ENCODE peak calls at places on chromosomes 13 and 19, in four cellular contexts. K is transverse colon, C is stomach, N is HCT116. X is an unnamed sample.

GRCh38 chr19:16970821-16971220 is 55.8 kb downstream of the CPAMD8 start:
- DNase-seq in K (no peak), C (no peak), N (no peak), X (no peak)

GRCh38 chr19:16394681-16395375 is 70.2 kb downstream of the KLF2 start:
- DNase-seq in K (no peak), C (no peak), N (no peak), X (no peak)

GRCh38 chr19:50639121-50640112 is at the start of gene SYT3:
- DNase-seq in K (peak), C (peak), N (no peak), X (peak)

GRCh38 chr13:107545946-107546502 is 669.3 kb downstream of the LIG4 start:
- DNase-seq in K (no peak), C (no peak), N (no peak), X (no peak)

GRCh38 chr19:20423381-20424207 is 142.0 kb downstream of the ZNF737 start:
- DNase-seq in K (peak), C (peak), N (no peak), X (peak)

GRCh38 chr13:25420161-25420560 is 48.4 kb downstream of the ATP8A2 start:
- DNase-seq in K (no peak), C (no peak), N (no peak), X (no peak)

GRCh38 chr13:33728271-33729037 is 89.5 kb upstream of the RFC3 start:
- DNase-seq in K (peak), C (no peak), N (no peak), X (no peak)

GRCh38 chr13:67155898-67156717 is 74.0 kb downstream of the PCDH9 start:
- DNase-seq in K (no peak), C (no peak), N (no peak), X (no peak)

GRCh38 chr19:58558066-58558622 is at the start of gene UBE2M:
- DNase-seq in K (peak), C (peak), N (no peak), X (peak)

GRCh38 chr13:43127827-43128226 is 104.4 kb downstream of the DNAJC15 start:
- DNase-seq in K (no peak), C (no peak), N (no peak), X (no peak)

GRCh38 chr19:10430505-10431253 is 10.3 kb downstream of the PDE4A start:
- DNase-seq in K (peak), C (peak), N (no peak), X (peak)

GRCh38 chr19:51830263-51830662 is 35.3 kb downstream of the FPR3 start:
- DNase-seq in K (no peak), C (no peak), N (no peak), X (no peak)
- TF ChIP-seq CTCF in K (no peak), C (no peak), N (no peak), X (no peak)

GRCh38 chr13:35354305-35354704 is 122.2 kb downstream of the MAB21L1 start:
- DNase-seq in K (no peak), C (no peak), N (no peak), X (no peak)

GRCh38 chr13:35354882-35355281 is 121.6 kb downstream of the MAB21L1 start:
- DNase-seq in K (no peak), C (no peak), N (no peak), X (no peak)

DNA sequence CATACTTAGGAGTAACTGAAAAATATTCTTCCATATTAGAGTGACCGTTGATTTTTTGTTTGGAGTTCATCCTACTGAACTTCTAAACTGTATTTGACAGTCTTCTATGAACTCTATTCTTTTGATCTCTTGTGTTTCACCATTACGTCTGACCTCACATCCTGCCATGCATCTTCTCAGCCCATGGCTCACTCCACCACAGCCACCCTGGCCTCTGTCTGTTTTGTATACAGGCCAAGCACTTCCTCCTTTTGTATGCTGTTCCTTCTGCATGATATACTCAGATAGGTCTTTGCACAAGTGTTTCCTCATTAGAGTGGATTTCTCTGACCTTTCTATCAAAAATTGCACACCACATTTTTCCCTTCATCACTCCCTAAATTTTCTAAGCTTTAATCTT is 119.9 kb downstream of the MAB21L1 start:
- DNase-seq in K (no peak), C (no peak), N (no peak), X (no peak)
- TF ChIP-seq POLR2AphosphoS5 in K (no peak), C (no peak), N (no peak), X (no peak)

GRCh38 chr19:55257461-55258411 is 1.1 kb downstream of the PPP6R1 start:
- DNase-seq in K (no peak), C (no peak), N (no peak), X (no peak)

GRCh38 chr19:55256562-55257460 is 2.0 kb downstream of the PPP6R1 start:
- DNase-seq in K (no peak), C (no peak), N (no peak), X (no peak)

GRCh38 chr19:55253842-55254624 is 4.8 kb downstream of the PPP6R1 start:
- DNase-seq in K (peak), C (peak), N (no peak), X (no peak)

GRCh38 chr19:55254625-55254977 is 4.2 kb downstream of the PPP6R1 start:
- DNase-seq in K (no peak), C (no peak), N (no peak), X (no peak)

GRCh38 chr19:55255618-55256423 is 3.0 kb downstream of the PPP6R1 start:
- DNase-seq in K (peak), C (peak), N (no peak), X (no peak)
- H3K4me3 ChIP-seq in K (no peak), C (peak), N (no peak), X (no peak)

GRCh38 chr13:47794963-47795362 is 206.1 kb downstream of the SUCLA2 start:
- DNase-seq in K (no peak), C (no peak), N (peak), X (no peak)

GRCh38 chr13:47798194-47798593 is 202.9 kb downstream of the SUCLA2 start:
- DNase-seq in K (no peak), C (no peak), N (no peak), X (no peak)

GRCh38 chr13:47800593-47800992 is 200.5 kb downstream of the SUCLA2 start:
- DNase-seq in K (no peak), C (no peak), N (no peak), X (no peak)

GRCh38 chr13:47798906-47799305 is 202.2 kb downstream of the SUCLA2 start:
- DNase-seq in K (no peak), C (no peak), N (no peak), X (no peak)

GRCh38 chr13:47796816-47797215 is 204.3 kb downstream of the SUCLA2 start:
- DNase-seq in K (no peak), C (no peak), N (no peak), X (no peak)
- TF ChIP-seq CTCF in K (no peak), C (no peak), N (no peak), X (no peak)

GRCh38 chr19:46407891-46408426 is 5.4 kb downstream of the CCDC8 start:
- DNase-seq in K (no peak), C (no peak), N (no peak), X (no peak)
- TF ChIP-seq POLR2AphosphoS5 in K (no peak), C (no peak), N (no peak), X (no peak)

GRCh38 chr13:110309661-110310524 is 2.8 kb downstream of the COL4A2 start:
- DNase-seq in K (no peak), C (no peak), N (no peak), X (no peak)

GRCh38 chr13:110308377-110309158 is 1.5 kb downstream of the COL4A2 start:
- DNase-seq in K (no peak), C (no peak), N (no peak), X (no peak)

GRCh38 chr13:110310541-110311491 is 3.7 kb downstream of the COL4A2 start:
- DNase-seq in K (no peak), C (no peak), N (no peak), X (no peak)

GRCh38 chr13:110307697-110308376 is 753 bp downstream of the COL4A2 start:
- DNase-seq in K (no peak), C (no peak), N (no peak), X (no peak)

DNA sequence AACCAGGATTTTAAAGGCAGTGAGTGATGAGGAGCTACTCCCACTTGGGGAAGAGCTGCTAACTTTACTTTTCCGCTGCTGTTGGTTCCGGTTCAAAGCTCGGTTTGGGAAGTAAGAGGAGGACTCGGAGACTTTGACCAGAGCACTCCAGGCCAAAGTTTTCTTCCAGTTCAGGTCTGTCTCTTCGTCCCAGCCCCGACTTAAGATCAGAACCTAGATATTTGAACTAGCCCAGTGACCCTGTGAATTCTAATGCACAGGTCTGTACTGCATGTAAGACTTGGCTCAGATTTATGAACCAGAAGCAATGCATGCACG is 2.0 kb downstream of the COL4A2 start:
- DNase-seq in K (no peak), C (no peak), N (no peak), X (no peak)
- H3K4me3 ChIP-seq in K (peak), C (peak), N (no peak), X (peak)

GRCh38 chr13:100722517-100722916 is 47.9 kb upstream of the TMTC4 start:
- DNase-seq in K (no peak), C (no peak), N (no peak), X (no peak)
- TF ChIP-seq CTCF in K (no peak), C (no peak), N (peak), X (no peak)

DNA sequence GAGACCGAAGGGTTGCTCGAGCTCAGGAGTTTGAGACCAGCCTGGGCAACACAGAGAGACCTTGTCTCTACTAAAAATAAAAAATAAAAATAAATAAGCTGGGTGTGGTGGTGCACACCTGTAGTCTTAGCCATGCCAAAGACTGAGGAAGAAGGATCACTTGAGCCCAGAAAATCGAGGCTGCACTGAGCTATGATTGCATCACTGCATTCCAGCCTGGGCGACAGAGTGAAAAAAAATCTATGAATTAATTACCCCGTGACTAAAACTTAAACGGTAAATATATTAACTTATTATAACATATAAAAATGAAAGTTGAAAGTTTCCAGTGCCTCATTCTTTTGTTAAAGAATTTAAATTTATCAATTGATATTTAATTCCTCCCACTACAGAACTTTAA is 273.7 kb downstream of the KLF12 start:
- DNase-seq in K (no peak), C (no peak), N (no peak), X (no peak)
- TF ChIP-seq POLR2AphosphoS5 in K (no peak), C (no peak), N (no peak), X (no peak)

DNA sequence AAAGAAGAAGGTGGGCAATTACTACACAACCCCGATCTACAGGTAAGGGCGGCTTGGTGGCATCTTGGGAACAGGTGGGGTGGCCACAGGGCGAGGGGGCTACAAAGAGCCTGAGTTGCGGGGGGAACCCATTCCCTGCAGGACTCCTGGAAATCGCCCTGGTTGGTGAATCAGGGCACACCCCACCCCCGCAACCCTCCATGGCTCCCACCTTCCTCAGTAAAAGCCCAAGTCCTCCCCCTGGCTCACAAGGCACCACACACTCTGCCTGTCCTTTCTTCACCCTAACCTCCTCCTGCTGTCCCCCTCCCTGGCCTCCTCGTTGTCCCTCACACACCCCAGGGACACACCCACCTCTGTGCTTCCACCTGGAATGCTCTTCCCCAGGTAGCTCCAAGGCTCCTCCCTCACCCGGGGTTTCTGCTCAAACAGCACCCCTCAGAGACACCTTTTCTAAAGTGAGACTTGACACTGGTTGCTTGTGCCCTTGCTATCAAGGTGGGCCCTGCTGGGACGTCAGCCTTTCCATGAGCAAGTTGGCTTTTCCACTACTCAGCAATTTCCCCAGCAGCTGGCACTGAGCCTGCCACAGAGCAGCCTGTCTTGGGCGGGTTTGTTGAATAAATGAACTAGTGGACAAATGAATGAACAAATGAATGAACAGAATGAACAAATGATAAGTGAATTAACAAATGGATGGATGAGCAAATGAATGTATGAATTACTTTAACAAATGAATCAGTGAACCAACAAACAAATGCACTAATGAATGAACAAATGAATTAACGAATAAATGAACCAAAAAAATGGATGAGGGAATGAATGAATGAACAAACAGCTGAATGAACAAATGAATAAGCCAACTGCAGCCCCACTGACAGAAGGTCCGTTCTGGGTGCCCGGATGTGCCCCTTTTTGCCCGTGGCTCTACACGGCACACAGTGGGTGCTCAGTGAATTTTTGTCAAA is 6.2 kb upstream of the MRI1 start:
- DNase-seq in K (no peak), C (no peak), N (no peak), X (no peak)
- H3K4me3 ChIP-seq in K (no peak), C (no peak), N (no peak), X (no peak)

X was measured in prostate gland.